ENCODE peak calls at places on chromosome 10, in ten cellular contexts. One of them, this sample, is unnamed.

GRCh38 chr10:82378146-82378545 is 503.2 kb downstream of the NRG3 start:
- DNase-seq in cardiac muscle cell: peak; percentile 80
- DNase-seq in CD4-positive, alpha-beta memory T cell: no peak
- DNase-seq in astrocyte: peak; percentile 31
- DNase-seq in body of pancreas: peak; percentile 71
- DNase-seq in CD8-positive, alpha-beta memory T cell: no peak
- DNase-seq in GM23248: peak; percentile 73
- DNase-seq in neuronal stem cell: no peak
- DNase-seq in colonic mucosa: no peak
- DNase-seq in psoas muscle: no peak
- DNase-seq in this sample: no peak

GRCh38 chr10:14820010-14820774 is 17.6 kb downstream of the CDNF start:
- DNase-seq in cardiac muscle cell: peak; percentile 86
- DNase-seq in CD4-positive, alpha-beta memory T cell: no peak
- DNase-seq in astrocyte: peak; percentile 90
- DNase-seq in body of pancreas: no peak
- DNase-seq in CD8-positive, alpha-beta memory T cell: no peak
- DNase-seq in GM23248: peak; percentile 84
- DNase-seq in neuronal stem cell: no peak
- DNase-seq in colonic mucosa: no peak
- DNase-seq in psoas muscle: no peak
- DNase-seq in this sample: no peak

GRCh38 chr10:110774069-110775021 is 97.4 kb upstream of the PDCD4 start:
- DNase-seq in cardiac muscle cell: peak; percentile 55
- DNase-seq in CD4-positive, alpha-beta memory T cell: no peak
- DNase-seq in astrocyte: peak; percentile 84
- DNase-seq in body of pancreas: no peak
- DNase-seq in CD8-positive, alpha-beta memory T cell: no peak
- DNase-seq in GM23248: peak; percentile 92
- DNase-seq in neuronal stem cell: no peak
- DNase-seq in colonic mucosa: no peak
- DNase-seq in psoas muscle: no peak
- DNase-seq in this sample: no peak

GRCh38 chr10:22103701-22104100 is 100.2 kb upstream of the DNAJC1 start:
- DNase-seq in cardiac muscle cell: peak; percentile 30
- DNase-seq in CD4-positive, alpha-beta memory T cell: no peak
- DNase-seq in astrocyte: no peak
- DNase-seq in body of pancreas: no peak
- DNase-seq in CD8-positive, alpha-beta memory T cell: no peak
- DNase-seq in GM23248: peak; percentile 10
- DNase-seq in neuronal stem cell: no peak
- DNase-seq in colonic mucosa: no peak
- DNase-seq in psoas muscle: no peak
- DNase-seq in this sample: no peak

GRCh38 chr10:131625041-131625440 is 275.8 kb upstream of the PPP2R2D start:
- DNase-seq in cardiac muscle cell: no peak
- DNase-seq in CD4-positive, alpha-beta memory T cell: no peak
- DNase-seq in astrocyte: no peak
- DNase-seq in body of pancreas: no peak
- DNase-seq in CD8-positive, alpha-beta memory T cell: no peak
- DNase-seq in GM23248: no peak
- DNase-seq in neuronal stem cell: no peak
- DNase-seq in colonic mucosa: no peak
- DNase-seq in psoas muscle: no peak
- DNase-seq in this sample: no peak

GRCh38 chr10:70267161-70267933 is 16.5 kb downstream of the NPFFR1 start:
- DNase-seq in cardiac muscle cell: peak; percentile 78
- DNase-seq in CD4-positive, alpha-beta memory T cell: no peak
- DNase-seq in astrocyte: peak; percentile 96
- DNase-seq in body of pancreas: peak; percentile 42
- DNase-seq in CD8-positive, alpha-beta memory T cell: no peak
- DNase-seq in GM23248: peak; percentile 98
- DNase-seq in neuronal stem cell: no peak
- DNase-seq in colonic mucosa: peak; percentile 32
- DNase-seq in psoas muscle: no peak
- DNase-seq in this sample: no peak

GRCh38 chr10:89609730-89610393 is 35.2 kb downstream of the PANK1 start:
- DNase-seq in cardiac muscle cell: no peak
- DNase-seq in CD4-positive, alpha-beta memory T cell: no peak
- DNase-seq in astrocyte: no peak
- DNase-seq in body of pancreas: no peak
- DNase-seq in CD8-positive, alpha-beta memory T cell: no peak
- DNase-seq in GM23248: no peak
- DNase-seq in neuronal stem cell: no peak
- DNase-seq in colonic mucosa: no peak
- DNase-seq in psoas muscle: no peak
- DNase-seq in this sample: no peak

GRCh38 chr10:77925795-77926565 is 575 bp downstream of the DLG5 start:
- DNase-seq in cardiac muscle cell: peak; percentile 46
- DNase-seq in CD4-positive, alpha-beta memory T cell: peak; percentile 6
- DNase-seq in astrocyte: no peak
- DNase-seq in body of pancreas: peak; percentile 67
- DNase-seq in CD8-positive, alpha-beta memory T cell: no peak
- DNase-seq in GM23248: peak; percentile 77
- DNase-seq in neuronal stem cell: peak; percentile 30
- DNase-seq in colonic mucosa: peak; percentile 70
- DNase-seq in psoas muscle: peak; percentile 78
- DNase-seq in this sample: no peak

GRCh38 chr10:70478191-70479160 is at the start of gene PALD1:
- DNase-seq in cardiac muscle cell: peak; percentile 39
- DNase-seq in CD4-positive, alpha-beta memory T cell: peak; percentile 22
- DNase-seq in astrocyte: peak; percentile 39
- DNase-seq in body of pancreas: peak; percentile 68
- DNase-seq in CD8-positive, alpha-beta memory T cell: peak; percentile 43
- DNase-seq in GM23248: peak; percentile 57
- DNase-seq in neuronal stem cell: peak; percentile 69
- DNase-seq in colonic mucosa: peak; percentile 64
- DNase-seq in psoas muscle: peak; percentile 82
- DNase-seq in this sample: peak; percentile 37

GRCh38 chr10:121681171-121681752 is 83.0 kb upstream of the FGFR2 start:
- DNase-seq in cardiac muscle cell: no peak
- DNase-seq in CD4-positive, alpha-beta memory T cell: no peak
- DNase-seq in astrocyte: no peak
- DNase-seq in body of pancreas: no peak
- DNase-seq in CD8-positive, alpha-beta memory T cell: no peak
- DNase-seq in GM23248: no peak
- DNase-seq in neuronal stem cell: peak; percentile 48
- DNase-seq in colonic mucosa: no peak
- DNase-seq in psoas muscle: no peak
- DNase-seq in this sample: no peak

GRCh38 chr10:124035928-124036558 is 57.4 kb downstream of the CHST15 start:
- DNase-seq in cardiac muscle cell: no peak
- DNase-seq in CD4-positive, alpha-beta memory T cell: no peak
- DNase-seq in astrocyte: no peak
- DNase-seq in body of pancreas: peak; percentile 71
- DNase-seq in CD8-positive, alpha-beta memory T cell: no peak
- DNase-seq in GM23248: no peak
- DNase-seq in neuronal stem cell: no peak
- DNase-seq in colonic mucosa: peak; percentile 45
- DNase-seq in psoas muscle: peak; percentile 71
- DNase-seq in this sample: no peak
- H3K9me3 ChIP-seq in cardiac muscle cell: no peaks in the 10 kb centered on the region
- H3K9me3 ChIP-seq in CD4-positive, alpha-beta memory T cell: no peaks in the 10 kb centered on the region
- H3K9me3 ChIP-seq in astrocyte: no peaks in the 10 kb centered on the region
- H3K9me3 ChIP-seq in body of pancreas: no peaks in the 10 kb centered on the region
- H3K9me3 ChIP-seq in CD8-positive, alpha-beta memory T cell: no peaks in the 10 kb centered on the region
- H3K9me3 ChIP-seq in GM23248: no peaks in the 10 kb centered on the region
- H3K9me3 ChIP-seq in neuronal stem cell: no peaks in the 10 kb centered on the region
- H3K9me3 ChIP-seq in colonic mucosa: no peaks in the 10 kb centered on the region
- H3K9me3 ChIP-seq in psoas muscle: no peaks in the 10 kb centered on the region
- H3K9me3 ChIP-seq in this sample: no peaks in the 10 kb centered on the region

DNA sequence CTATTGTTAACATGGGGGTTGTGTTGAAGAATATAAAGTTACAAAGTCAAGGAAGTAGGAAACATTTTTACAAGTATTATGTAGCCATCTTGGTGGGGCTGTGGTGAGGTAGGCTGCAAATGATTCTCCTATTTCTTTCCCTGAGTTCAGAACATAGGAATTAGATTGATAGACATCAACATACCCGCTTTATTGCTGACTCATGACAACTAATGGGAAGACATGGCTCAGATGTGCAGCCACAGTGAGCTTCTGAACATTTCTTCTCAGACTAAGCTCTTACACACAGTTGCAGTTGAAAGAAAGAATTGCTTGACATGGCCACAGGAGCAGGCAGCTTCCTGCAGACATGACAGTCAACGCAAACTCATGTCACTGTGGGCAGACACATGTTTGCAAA is 110.7 kb downstream of the ANKRD30A start:
- DNase-seq in cardiac muscle cell: no peak
- DNase-seq in CD4-positive, alpha-beta memory T cell: no peak
- DNase-seq in astrocyte: no peak
- DNase-seq in body of pancreas: no peak
- DNase-seq in CD8-positive, alpha-beta memory T cell: no peak
- DNase-seq in GM23248: no peak
- DNase-seq in neuronal stem cell: no peak
- DNase-seq in colonic mucosa: no peak
- DNase-seq in psoas muscle: no peak
- DNase-seq in this sample: no peak
- H3K9me3 ChIP-seq in cardiac muscle cell: peaks cover 12% of the 10 kb centered on the region
- H3K9me3 ChIP-seq in CD4-positive, alpha-beta memory T cell: no peaks in the 10 kb centered on the region
- H3K9me3 ChIP-seq in astrocyte: peaks cover 8% of the 10 kb centered on the region
- H3K9me3 ChIP-seq in body of pancreas: no peaks in the 10 kb centered on the region
- H3K9me3 ChIP-seq in CD8-positive, alpha-beta memory T cell: peaks cover 4% of the 10 kb centered on the region
- H3K9me3 ChIP-seq in GM23248: no peaks in the 10 kb centered on the region
- H3K9me3 ChIP-seq in neuronal stem cell: peaks cover 12% of the 10 kb centered on the region
- H3K9me3 ChIP-seq in colonic mucosa: no peaks in the 10 kb centered on the region
- H3K9me3 ChIP-seq in psoas muscle: no peaks in the 10 kb centered on the region
- H3K9me3 ChIP-seq in this sample: no peaks in the 10 kb centered on the region

GRCh38 chr10:133405844-133406527 is 12.0 kb downstream of the MTG1 start:
- DNase-seq in cardiac muscle cell: peak; percentile 23
- DNase-seq in CD4-positive, alpha-beta memory T cell: no peak
- DNase-seq in astrocyte: peak; percentile 65
- DNase-seq in body of pancreas: no peak
- DNase-seq in CD8-positive, alpha-beta memory T cell: no peak
- DNase-seq in GM23248: peak; percentile 46
- DNase-seq in neuronal stem cell: no peak
- DNase-seq in colonic mucosa: no peak
- DNase-seq in psoas muscle: no peak
- DNase-seq in this sample: no peak

GRCh38 chr10:133415752-133416151 is 8.7 kb downstream of the SPRN start:
- DNase-seq in cardiac muscle cell: no peak
- DNase-seq in CD4-positive, alpha-beta memory T cell: no peak
- DNase-seq in astrocyte: no peak
- DNase-seq in body of pancreas: no peak
- DNase-seq in CD8-positive, alpha-beta memory T cell: no peak
- DNase-seq in GM23248: no peak
- DNase-seq in neuronal stem cell: no peak
- DNase-seq in colonic mucosa: no peak
- DNase-seq in psoas muscle: no peak
- DNase-seq in this sample: no peak

GRCh38 chr10:133412381-133412711 is 12.1 kb downstream of the SPRN start:
- DNase-seq in cardiac muscle cell: no peak
- DNase-seq in CD4-positive, alpha-beta memory T cell: no peak
- DNase-seq in astrocyte: no peak
- DNase-seq in body of pancreas: no peak
- DNase-seq in CD8-positive, alpha-beta memory T cell: no peak
- DNase-seq in GM23248: no peak
- DNase-seq in neuronal stem cell: no peak
- DNase-seq in colonic mucosa: no peak
- DNase-seq in psoas muscle: no peak
- DNase-seq in this sample: no peak

DNA sequence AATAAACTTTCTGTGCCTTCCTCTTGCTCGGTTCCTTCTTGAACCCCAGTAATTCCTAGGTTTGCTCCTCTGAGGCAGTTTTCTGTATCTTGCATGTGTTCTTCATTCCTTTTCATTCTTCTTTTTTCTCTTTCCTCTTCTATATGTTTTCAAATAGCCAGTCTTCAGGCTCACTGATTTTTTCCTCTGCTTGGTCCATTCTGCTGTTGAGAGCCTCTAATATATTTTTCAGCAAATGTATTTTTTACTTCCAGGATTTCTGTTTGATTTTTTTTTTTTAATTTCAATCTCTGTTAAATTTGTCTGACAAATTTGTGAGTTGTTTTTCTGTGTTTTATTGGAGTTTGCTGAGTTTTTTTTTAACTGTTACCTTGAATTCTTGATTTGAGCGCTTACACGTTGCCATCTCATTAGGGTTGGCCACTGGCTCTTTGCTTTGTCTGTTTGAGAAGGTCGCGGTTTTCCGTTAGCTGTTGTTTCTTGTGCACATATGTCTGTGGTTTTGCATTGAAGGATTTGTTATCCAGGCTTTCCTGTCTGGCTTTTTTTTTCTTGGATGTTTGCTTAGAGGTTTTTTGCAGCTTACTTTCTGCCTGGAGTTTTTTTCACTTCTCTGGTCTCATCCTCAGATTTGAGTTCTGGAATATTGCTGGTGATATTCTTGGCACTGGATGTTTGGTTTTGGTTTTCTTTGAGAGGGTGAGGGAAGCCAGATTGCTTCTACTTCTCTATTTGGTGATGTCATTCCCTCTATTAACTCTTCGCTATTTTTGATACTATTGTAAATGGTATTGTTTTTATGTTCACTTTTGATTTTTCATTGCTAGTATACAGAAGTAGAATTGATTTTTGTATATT is 12.7 kb downstream of the SPRN start:
- DNase-seq in cardiac muscle cell: no peak
- DNase-seq in CD4-positive, alpha-beta memory T cell: no peak
- DNase-seq in astrocyte: peak; percentile 78
- DNase-seq in body of pancreas: no peak
- DNase-seq in CD8-positive, alpha-beta memory T cell: no peak
- DNase-seq in GM23248: no peak
- DNase-seq in neuronal stem cell: no peak
- DNase-seq in colonic mucosa: no peak
- DNase-seq in psoas muscle: no peak
- DNase-seq in this sample: no peak
- H3K9me3 ChIP-seq in cardiac muscle cell: no peaks in the 10 kb centered on the region
- H3K9me3 ChIP-seq in CD4-positive, alpha-beta memory T cell: no peaks in the 10 kb centered on the region
- H3K9me3 ChIP-seq in astrocyte: no peaks in the 10 kb centered on the region
- H3K9me3 ChIP-seq in body of pancreas: no peaks in the 10 kb centered on the region
- H3K9me3 ChIP-seq in CD8-positive, alpha-beta memory T cell: no peaks in the 10 kb centered on the region
- H3K9me3 ChIP-seq in GM23248: peaks cover 5% of the 10 kb centered on the region
- H3K9me3 ChIP-seq in neuronal stem cell: peaks cover 12% of the 10 kb centered on the region
- H3K9me3 ChIP-seq in colonic mucosa: peaks cover 6% of the 10 kb centered on the region
- H3K9me3 ChIP-seq in psoas muscle: peaks cover 23% of the 10 kb centered on the region
- H3K9me3 ChIP-seq in this sample: peaks cover 19% of the 10 kb centered on the region

DNA sequence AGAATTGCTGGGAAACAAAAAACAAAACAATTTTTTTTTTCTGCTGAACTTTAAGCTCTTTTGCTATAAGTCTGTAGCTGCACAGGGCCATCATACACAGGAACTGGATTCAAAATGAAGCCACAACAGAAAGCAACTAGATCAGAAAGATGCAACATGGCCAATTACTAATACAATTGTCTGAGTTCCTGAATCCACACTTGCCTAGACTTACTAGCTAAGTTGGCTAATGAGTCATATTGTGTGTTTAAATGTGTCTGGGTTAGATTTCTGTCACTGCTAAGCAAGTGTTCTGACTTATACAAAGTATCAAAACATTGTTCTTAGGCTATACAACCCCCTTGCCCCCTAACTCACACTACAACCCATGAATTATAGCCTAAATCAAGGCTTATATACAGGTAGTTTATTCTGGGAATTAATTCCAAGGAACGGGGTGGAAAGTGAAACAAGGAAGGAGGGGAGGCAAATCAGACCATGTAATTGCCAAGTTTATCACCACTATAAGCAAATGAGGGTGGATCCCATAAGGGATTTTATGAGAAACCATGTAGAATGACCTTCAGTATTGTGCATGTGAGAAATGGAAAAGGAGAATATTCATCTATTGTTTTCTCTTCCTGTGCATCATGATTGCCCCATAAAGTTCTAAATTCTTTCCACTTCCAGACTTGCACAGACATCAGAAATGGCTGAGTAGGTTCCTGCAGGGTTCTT is 337.9 kb upstream of the SORCS1 start:
- DNase-seq in cardiac muscle cell: no peak
- DNase-seq in CD4-positive, alpha-beta memory T cell: no peak
- DNase-seq in astrocyte: no peak
- DNase-seq in body of pancreas: no peak
- DNase-seq in CD8-positive, alpha-beta memory T cell: no peak
- DNase-seq in GM23248: peak; percentile 7
- DNase-seq in neuronal stem cell: no peak
- DNase-seq in colonic mucosa: no peak
- DNase-seq in psoas muscle: no peak
- DNase-seq in this sample: no peak
- H3K9me3 ChIP-seq in cardiac muscle cell: no peaks in the 10 kb centered on the region
- H3K9me3 ChIP-seq in CD4-positive, alpha-beta memory T cell: no peaks in the 10 kb centered on the region
- H3K9me3 ChIP-seq in astrocyte: no peaks in the 10 kb centered on the region
- H3K9me3 ChIP-seq in body of pancreas: no peaks in the 10 kb centered on the region
- H3K9me3 ChIP-seq in CD8-positive, alpha-beta memory T cell: no peaks in the 10 kb centered on the region
- H3K9me3 ChIP-seq in GM23248: no peaks in the 10 kb centered on the region
- H3K9me3 ChIP-seq in neuronal stem cell: no peaks in the 10 kb centered on the region
- H3K9me3 ChIP-seq in colonic mucosa: peaks cover 3% of the 10 kb centered on the region
- H3K9me3 ChIP-seq in psoas muscle: no peaks in the 10 kb centered on the region
- H3K9me3 ChIP-seq in this sample: no peaks in the 10 kb centered on the region